ENCODE peak calls at places on chromosome 10, in five cellular contexts. O is WERI-Rb-1, Y is IMR-90, D is Caco-2, K is sigmoid colon. X is an unnamed sample.
A peak's percentile ranks its signal among the peaks of the same experiment; 100 is the strongest.

GRCh38 chr10:30877111-30877510 is 154.6 kb downstream of the ZNF438 start:
- DNase-seq in D (no peak), O (no peak), K (no peak), Y (peak; percentile 48), X (no peak)

GRCh38 chr10:35585903-35586535 is 19.1 kb upstream of the GJD4 start:
- DNase-seq in D (peak; percentile 27), O (no peak), K (no peak), Y (no peak), X (no peak)

GRCh38 chr10:125795111-125795510 is 19.5 kb upstream of the MMP21 start:
- DNase-seq in D (no peak), K (no peak), Y (no peak), O (no peak), X (no peak)

GRCh38 chr10:70498970-70499828 is 20.6 kb downstream of the PALD1 start:
- DNase-seq in D (no peak), O (no peak), Y (no peak), K (no peak), X (no peak)

GRCh38 chr10:72075184-72076115 is 12.9 kb downstream of the SPOCK2 start:
- DNase-seq in Y (no peak), D (no peak), O (no peak), K (no peak), X (no peak)

GRCh38 chr10:127813290-127813689 is 76.3 kb downstream of the FOXI2 start:
- DNase-seq in Y (no peak), K (no peak), D (no peak), O (no peak), X (no peak)

GRCh38 chr10:87095241-87095945 is 387 bp downstream of the SHLD2 start:
- DNase-seq in K (peak; percentile 90), D (peak; percentile 87), Y (peak; percentile 80), O (peak; percentile 80), X (no peak)

GRCh38 chr10:27285093-27285492 is 44.5 kb upstream of the ACBD5 start:
- DNase-seq in O (peak; percentile 6), K (no peak), Y (peak; percentile 2), D (peak; percentile 48), X (peak; percentile 22)

GRCh38 chr10:44925811-44926760 is 14.9 kb downstream of the TMEM72 start:
- DNase-seq in K (peak; percentile 33), D (peak; percentile 27), O (no peak), Y (no peak), X (no peak)

GRCh38 chr10:52351911-52352310 is 37.8 kb downstream of the DKK1 start:
- DNase-seq in Y (peak; percentile 37), D (no peak), O (no peak), K (no peak), X (no peak)

GRCh38 chr10:68088744-68089143 is 13.7 kb upstream of the HERC4 start:
- DNase-seq in K (no peak), Y (peak; percentile 87), O (no peak), D (no peak), X (no peak)

GRCh38 chr10:79185067-79185774 is 116.5 kb downstream of the ZMIZ1 start:
- DNase-seq in O (no peak), D (no peak), K (no peak), Y (peak; percentile 41), X (no peak)

GRCh38 chr10:131174211-131174565 is 137.3 kb downstream of the TCERG1L start:
- DNase-seq in K (peak; percentile 54), Y (no peak), O (peak; percentile 43), D (no peak), X (no peak)

GRCh38 chr10:74842301-74842700 is 15.9 kb downstream of the KAT6B start:
- DNase-seq in Y (peak; percentile 37), D (no peak), K (no peak), O (no peak), X (no peak)

GRCh38 chr10:126691456-126691855 is 21.0 kb upstream of the C10orf90 start:
- DNase-seq in O (no peak), D (no peak), K (no peak), Y (no peak), X (no peak)

GRCh38 chr10:99538287-99538917 is 5.7 kb downstream of the NKX2-3 start:
- DNase-seq in K (no peak), Y (no peak), O (no peak), D (no peak), X (no peak)

GRCh38 chr10:2005546-2005945 is 268.2 kb upstream of the ADARB2 start:
- DNase-seq in O (no peak), K (no peak), Y (no peak), D (no peak), X (no peak)

GRCh38 chr10:116826803-116827202 is 22.5 kb upstream of the ENO4 start:
- DNase-seq in O (no peak), K (no peak), D (no peak), Y (peak; percentile 48), X (no peak)

GRCh38 chr10:129690248-129691070 is 223.4 kb downstream of the MGMT start:
- DNase-seq in Y (no peak), D (no peak), K (no peak), O (no peak), X (no peak)

GRCh38 chr10:94085766-94086437 is 92.2 kb downstream of the PLCE1 start:
- DNase-seq in K (no peak), Y (no peak), D (no peak), O (no peak), X (no peak)

GRCh38 chr10:110619514-110619913 is 24.6 kb upstream of the RBM20 start:
- DNase-seq in D (no peak), O (no peak), Y (no peak), K (no peak), X (no peak)

GRCh38 chr10:124869941-124870340 is 68.3 kb downstream of the ABRAXAS2 start:
- DNase-seq in Y (no peak), K (no peak), D (no peak), O (no peak), X (no peak)

GRCh38 chr10:58264780-58265179 is 2.9 kb downstream of the IPMK start:
- DNase-seq in D (no peak), Y (no peak), K (no peak), O (no peak), X (no peak)

GRCh38 chr10:29356931-29357330 is 68.1 kb downstream of the LYZL1 start:
- DNase-seq in O (no peak), D (no peak), K (no peak), Y (no peak), X (no peak)

GRCh38 chr10:98314577-98315284 is 46.7 kb upstream of the LOXL4 start:
- DNase-seq in Y (no peak), D (no peak), O (no peak), K (no peak), X (no peak)

GRCh38 chr10:129096340-129096984 is 370.6 kb upstream of the MGMT start:
- DNase-seq in Y (peak; percentile 80), O (no peak), K (peak; percentile 77), D (no peak), X (peak; percentile 56)

GRCh38 chr10:49760789-49761188 is 1.3 kb downstream of the OGDHL start:
- DNase-seq in O (no peak), K (no peak), D (no peak), Y (no peak), X (no peak)

GRCh38 chr10:49761789-49762565 is at the start of gene OGDHL:
- DNase-seq in K (no peak), D (peak; percentile 90), O (peak; percentile 68), Y (peak; percentile 19), X (no peak)

GRCh38 chr10:49759787-49760551 is 2.2 kb downstream of the OGDHL start:
- DNase-seq in Y (no peak), K (no peak), O (no peak), D (no peak), X (no peak)

GRCh38 chr10:49762566-49762877 is 399 bp upstream of the OGDHL start:
- DNase-seq in Y (no peak), K (no peak), D (no peak), O (no peak), X (no peak)

GRCh38 chr10:49761201-49761788 is 828 bp downstream of the OGDHL start:
- DNase-seq in D (no peak), K (no peak), O (no peak), Y (no peak), X (no peak)
- H3K4me3 ChIP-seq in D (peak overlapping the region; percentile 84), K (no peak overlapping the region), O (peak overlapping the region; percentile 69), Y (no peak overlapping the region), X (peak overlapping the region; percentile 58)

DNA sequence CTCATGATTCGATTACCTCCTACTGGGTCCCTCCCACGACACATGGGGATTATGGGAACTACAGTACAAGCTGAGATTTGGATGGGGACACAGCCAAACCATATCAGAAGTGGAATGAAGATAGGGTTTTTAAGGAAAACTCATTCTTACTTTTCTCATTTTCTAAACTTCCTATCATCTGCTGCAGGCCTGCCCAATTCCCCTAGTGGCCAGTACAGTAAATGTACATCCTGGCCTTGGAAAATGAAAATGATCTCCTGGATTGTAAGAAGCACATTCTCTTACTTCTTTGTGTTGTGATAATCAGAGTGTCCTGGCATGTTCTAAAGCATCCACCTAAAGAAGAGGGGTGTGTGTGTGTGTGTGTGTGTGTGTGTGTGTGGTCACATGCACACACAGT is 421.7 kb downstream of the LRMDA start:
- DNase-seq in Y (no peak), K (no peak), D (no peak), O (no peak), X (no peak)
- TF ChIP-seq CTCF in Y (no peak), K (no peak), D (peak; percentile 43), O (peak; percentile 32), X (no peak)

GRCh38 chr10:32039745-32040144 is 16.5 kb downstream of the KIF5B start:
- DNase-seq in O (no peak), D (no peak), K (no peak), Y (no peak), X (no peak)
- H3K4me3 ChIP-seq in O (no peak overlapping the region), D (no peak overlapping the region), K (no peak overlapping the region), Y (no peak overlapping the region), X (no peak overlapping the region)

DNA sequence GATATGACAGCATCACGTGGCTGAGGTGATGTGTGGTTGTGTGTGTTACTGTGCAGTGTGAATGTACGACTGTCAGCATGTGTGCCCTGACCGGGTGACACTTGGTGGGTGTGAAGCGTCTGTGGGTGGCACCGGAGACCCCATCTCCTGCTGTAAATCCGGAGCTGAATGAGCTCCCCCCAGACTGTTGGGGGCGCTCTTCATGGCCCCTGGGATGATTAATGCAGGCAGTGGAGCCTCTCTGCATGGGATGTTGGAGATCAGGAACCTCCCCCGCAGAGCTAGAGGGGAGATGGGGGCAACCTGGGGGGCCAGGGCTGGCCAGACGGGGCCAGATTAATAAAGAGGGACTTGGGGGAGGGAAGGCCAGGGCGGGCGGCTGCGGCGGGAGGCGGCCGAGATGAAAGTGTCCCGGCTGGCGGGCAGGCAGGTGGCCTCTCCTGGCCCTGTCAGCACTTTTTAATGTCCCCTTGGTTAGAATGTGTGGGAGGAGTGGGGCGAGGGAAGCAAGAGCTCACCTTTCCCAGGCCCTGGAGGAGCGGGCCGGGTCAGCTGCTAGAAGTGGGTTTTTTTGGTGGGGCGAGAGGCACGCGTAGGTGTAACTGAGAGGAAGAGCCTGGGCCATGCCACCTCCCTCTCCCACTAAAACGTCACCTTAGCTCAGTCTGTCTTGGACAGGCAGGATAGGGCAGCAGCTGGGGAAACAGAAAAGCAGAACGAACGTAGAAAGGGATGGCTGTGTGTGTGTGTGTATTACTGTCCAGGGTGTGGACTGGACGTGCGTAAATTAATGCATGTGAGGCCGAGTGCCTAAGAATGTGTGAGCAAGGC is 34.2 kb downstream of the HIF1AN start:
- DNase-seq in K (no peak), O (peak; percentile 61), Y (no peak), D (no peak), X (no peak)
- TF ChIP-seq CTCF in K (no peak), O (peak; percentile 57), Y (no peak), D (no peak), X (no peak)